ENCODE peak calls at places on chromosomes 16 and 17, in ten cellular contexts. I is CD8-positive, alpha-beta T cell; B is IMR-90; D is mucosa of descending colon; Y is fibroblast of lung; X is adipocyte; G is esophagus squamous epithelium; N is CD4-positive, CD25-positive, alpha-beta regulatory T cell; T is upper lobe of right lung; C is thoracic aorta. L is an unnamed sample.

GRCh38 chr16:4814046-4814445 is 11.6 kb upstream of the ROGDI start:
- DNase-seq in I (no peak), B (no peak), D (no peak), Y (no peak), X (no peak), G (no peak), N (no peak), T (no peak), C (no peak), L (no peak)

GRCh38 chr17:77736721-77737120 is 221.8 kb upstream of the TNRC6C start:
- DNase-seq in I (no peak), B (no peak), D (no peak), Y (no peak), X (no peak), G (no peak), N (no peak), T (no peak), C (no peak), L (no peak)

GRCh38 chr17:62705781-62706597 is 78.5 kb downstream of the MRC2 start:
- DNase-seq in I (no peak), B (peak; percentile 47), D (no peak), Y (no peak), X (no peak), G (no peak), N (no peak), T (peak; percentile 47), C (no peak), L (no peak)

GRCh38 chr16:3223913-3224515 is 10.9 kb downstream of the ZNF200 start:
- DNase-seq in I (no peak), B (no peak), D (no peak), Y (peak; percentile 27), X (peak; percentile 4), G (no peak), N (peak; percentile 22), T (no peak), C (no peak), L (no peak)

GRCh38 chr16:50265716-50266336 is 525 bp upstream of the ADCY7 start:
- DNase-seq in I (no peak), B (no peak), D (peak; percentile 39), Y (no peak), X (no peak), G (no peak), N (no peak), T (no peak), C (no peak), L (no peak)

GRCh38 chr17:30236807-30237206 is 1.3 kb upstream of the SLC6A4 start:
- DNase-seq in I (no peak), B (no peak), D (peak; percentile 75), Y (peak; percentile 39), X (peak; percentile 23), G (no peak), N (peak; percentile 5), T (peak; percentile 83), C (peak; percentile 36), L (no peak)

GRCh38 chr17:62826956-62827355 is 18.8 kb upstream of the MARCHF10 start:
- DNase-seq in I (no peak), B (peak; percentile 62), D (no peak), Y (peak; percentile 22), X (no peak), G (no peak), N (no peak), T (no peak), C (no peak), L (no peak)

GRCh38 chr17:9726291-9726690 is 65.1 kb downstream of the DHRS7C start:
- DNase-seq in I (no peak), B (no peak), D (no peak), Y (no peak), X (no peak), G (no peak), N (no peak), T (no peak), C (no peak), L (no peak)

GRCh38 chr17:64118452-64118979 is 11.4 kb downstream of the ERN1 start:
- DNase-seq in I (no peak), B (no peak), D (no peak), Y (peak; percentile 53), X (peak; percentile 36), G (no peak), N (no peak), T (peak; percentile 73), C (peak; percentile 6), L (no peak)

GRCh38 chr17:49779730-49780220 is 8.7 kb upstream of the KAT7 start:
- DNase-seq in I (no peak), B (peak; percentile 84), D (no peak), Y (peak; percentile 79), X (peak; percentile 72), G (no peak), N (peak; percentile 60), T (no peak), C (no peak), L (peak; percentile 36)

GRCh38 chr17:30921544-30922196 is at the start of gene ADAP2:
- DNase-seq in I (no peak), B (no peak), D (peak; percentile 83), Y (no peak), X (peak; percentile 25), G (no peak), N (no peak), T (peak; percentile 89), C (no peak), L (peak; percentile 19)

GRCh38 chr17:75300280-75300679 is 11.0 kb upstream of the SLC25A19 start:
- DNase-seq in I (no peak), B (no peak), D (no peak), Y (no peak), X (peak; percentile 31), G (no peak), N (no peak), T (no peak), C (no peak), L (no peak)

GRCh38 chr17:44966348-44967025 is 1.6 kb downstream of the C1QL1 start:
- DNase-seq in I (no peak), B (no peak), D (no peak), Y (no peak), X (no peak), G (no peak), N (no peak), T (no peak), C (no peak), L (no peak)

GRCh38 chr17:75553553-75554110 is 28.1 kb downstream of the LLGL2 start:
- DNase-seq in I (no peak), B (no peak), D (no peak), Y (no peak), X (no peak), G (no peak), N (no peak), T (no peak), C (no peak), L (no peak)

GRCh38 chr17:45063198-45063597 is 2.1 kb downstream of the NMT1 start:
- DNase-seq in I (no peak), B (no peak), D (no peak), Y (no peak), X (no peak), G (no peak), N (no peak), T (no peak), C (no peak), L (no peak)

GRCh38 chr17:28384281-28385036 is 13.0 kb downstream of the SARM1 start:
- DNase-seq in I (peak; percentile 45), B (no peak), D (peak; percentile 88), Y (no peak), X (no peak), G (no peak), N (peak; percentile 85), T (peak; percentile 92), C (no peak), L (peak; percentile 35)

GRCh38 chr17:34206569-34206968 is 48.5 kb upstream of the CCL2 start:
- DNase-seq in I (no peak), B (no peak), D (no peak), Y (no peak), X (no peak), G (no peak), N (no peak), T (no peak), C (no peak), L (no peak)

GRCh38 chr17:78343433-78344201 is 16.3 kb downstream of the SOCS3 start:
- DNase-seq in I (peak; percentile 75), B (no peak), D (peak; percentile 70), Y (no peak), X (no peak), G (peak; percentile 47), N (peak; percentile 96), T (peak; percentile 85), C (no peak), L (peak; percentile 89)

GRCh38 chr17:39601010-39601597 is 6.6 kb downstream of the NEUROD2 start:
- DNase-seq in I (no peak), B (no peak), D (no peak), Y (no peak), X (no peak), G (no peak), N (no peak), T (no peak), C (no peak), L (no peak)
- H3K4me1 ChIP-seq in I (peaks cover 54% of the 10 kb centered on the region), B (no peaks in the 10 kb centered on the region), D (peaks cover 15% of the 10 kb centered on the region), Y (no peaks in the 10 kb centered on the region), X (peaks cover 16% of the 10 kb centered on the region), G (peaks cover 30% of the 10 kb centered on the region), N (peaks cover 43% of the 10 kb centered on the region), T (peaks cover 19% of the 10 kb centered on the region), C (peaks cover 36% of the 10 kb centered on the region), L (no peaks in the 10 kb centered on the region)

DNA sequence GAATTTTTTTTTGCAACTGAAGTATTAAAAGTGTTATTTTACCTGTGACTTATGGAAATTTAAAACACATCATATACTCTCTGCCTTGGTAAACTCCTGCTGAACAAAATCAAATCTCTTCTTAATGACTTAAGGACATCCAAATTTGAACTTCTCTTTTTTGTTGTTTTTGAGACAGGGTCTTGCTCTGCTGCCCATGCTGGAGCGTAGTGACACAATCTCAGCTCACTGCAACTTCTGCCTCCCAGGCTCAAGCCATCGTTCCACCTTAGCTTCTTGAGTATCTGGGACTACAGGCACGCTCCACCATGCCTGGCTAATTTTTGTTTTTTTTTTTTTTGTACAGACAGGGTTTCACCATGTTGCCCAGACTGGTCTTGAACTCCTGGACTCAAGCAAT is 56.1 kb downstream of the SKAP1 start:
- DNase-seq in I (no peak), B (no peak), D (no peak), Y (no peak), X (no peak), G (no peak), N (no peak), T (no peak), C (no peak), L (no peak)
- H3K4me1 ChIP-seq in I (peaks cover 5% of the 10 kb centered on the region), B (no peaks in the 10 kb centered on the region), D (no peaks in the 10 kb centered on the region), Y (no peaks in the 10 kb centered on the region), X (peaks cover 18% of the 10 kb centered on the region), G (no peaks in the 10 kb centered on the region), N (peaks cover 30% of the 10 kb centered on the region), T (no peaks in the 10 kb centered on the region), C (no peaks in the 10 kb centered on the region), L (no peaks in the 10 kb centered on the region)

GRCh38 chr17:81429813-81430510 is 34.7 kb downstream of the BAHCC1 start:
- DNase-seq in I (no peak), B (no peak), D (peak; percentile 48), Y (peak; percentile 69), X (peak; percentile 17), G (no peak), N (no peak), T (no peak), C (no peak), L (no peak)
- H3K4me1 ChIP-seq in I (peaks cover 39% of the 10 kb centered on the region), B (peaks cover 16% of the 10 kb centered on the region), D (peaks cover 37% of the 10 kb centered on the region), Y (peaks cover 9% of the 10 kb centered on the region), X (peaks cover 19% of the 10 kb centered on the region), G (peaks cover 31% of the 10 kb centered on the region), N (peaks cover 37% of the 10 kb centered on the region), T (peaks cover 36% of the 10 kb centered on the region), C (peaks cover 51% of the 10 kb centered on the region), L (no peaks in the 10 kb centered on the region)

DNA sequence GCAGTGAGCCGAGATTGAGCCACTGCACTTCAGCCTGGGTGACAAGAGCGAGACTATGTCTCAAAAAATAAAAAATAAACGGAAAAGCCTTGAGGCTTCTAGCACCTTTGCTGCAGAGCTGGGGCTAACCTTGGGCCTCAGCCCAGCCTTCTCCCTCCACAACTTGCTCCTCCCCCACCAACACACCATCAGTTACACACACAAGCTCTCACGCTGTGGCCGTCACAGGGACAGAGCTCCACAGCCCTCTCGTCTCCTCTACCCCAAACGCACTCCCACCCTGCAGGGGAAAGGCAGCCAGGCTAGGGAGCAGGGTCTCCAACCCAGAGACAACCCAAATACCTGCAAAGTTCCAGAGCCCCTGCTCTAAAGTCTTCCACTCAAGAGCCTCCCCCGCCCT is 22.0 kb upstream of the MRPS23 start:
- DNase-seq in I (no peak), B (no peak), D (no peak), Y (no peak), X (no peak), G (no peak), N (no peak), T (no peak), C (no peak), L (no peak)
- H3K4me1 ChIP-seq in I (peaks cover 16% of the 10 kb centered on the region), B (peaks cover 59% of the 10 kb centered on the region), D (peaks cover 18% of the 10 kb centered on the region), Y (peaks cover 67% of the 10 kb centered on the region), X (peaks cover 61% of the 10 kb centered on the region), G (peaks cover 54% of the 10 kb centered on the region), N (no peaks in the 10 kb centered on the region), T (peaks cover 47% of the 10 kb centered on the region), C (peaks cover 82% of the 10 kb centered on the region), L (peaks cover 35% of the 10 kb centered on the region)